ENCODE peak calls at places on chromosomes 13 and 19, in five cellular contexts. F, P, W, O and Q are unnamed samples.

GRCh38 chr13:39273953-39274352 is 235.7 kb downstream of the NHLRC3 start:
- DNase-seq in F (no peak), P (peak), W (no peak), O (peak), Q (peak)

GRCh38 chr19:30363073-30363472 is 9.1 kb upstream of the ZNF536 start:
- DNase-seq in F (no peak), P (no peak), W (no peak), O (no peak), Q (no peak)

GRCh38 chr13:61128850-61129645 is 286.6 kb downstream of the PCDH20 start:
- DNase-seq in F (no peak), P (no peak), W (no peak), O (no peak), Q (no peak)

GRCh38 chr13:47990427-47990826 is 10.6 kb downstream of the SUCLA2 start:
- DNase-seq in F (no peak), P (no peak), W (no peak), O (no peak), Q (no peak)

GRCh38 chr13:46059405-46059804 is 6.9 kb upstream of the ZC3H13 start:
- DNase-seq in F (no peak), P (no peak), W (no peak), O (no peak), Q (no peak)

GRCh38 chr19:27918818-27919217 is 1294.1 kb downstream of the UQCRFS1 start:
- DNase-seq in F (no peak), P (no peak), W (no peak), O (no peak), Q (no peak)

GRCh38 chr13:44792096-44792495 is 197.2 kb downstream of the NUFIP1 start:
- DNase-seq in F (no peak), P (no peak), W (no peak), O (peak), Q (no peak)

GRCh38 chr19:44689290-44690130 is 9.4 kb upstream of the CEACAM16 start:
- DNase-seq in F (peak), P (peak), W (peak), O (peak), Q (peak)

GRCh38 chr19:31905980-31906948 is 439.1 kb upstream of the ZNF507 start:
- DNase-seq in F (no peak), P (no peak), W (no peak), O (no peak), Q (no peak)

GRCh38 chr19:916645-917322 is 349 bp upstream of the KISS1R start:
- DNase-seq in F (no peak), P (no peak), W (no peak), O (no peak), Q (no peak)

GRCh38 chr19:45215391-45216191 is 29.6 kb downstream of the EXOC3L2 start:
- DNase-seq in F (no peak), P (no peak), W (no peak), O (peak), Q (no peak)

GRCh38 chr19:2613507-2614295 is 88.8 kb downstream of the GNG7 start:
- DNase-seq in F (peak), P (no peak), W (no peak), O (peak), Q (peak)

GRCh38 chr19:49347835-49348234 is 12.6 kb downstream of the CD37 start:
- DNase-seq in F (no peak), P (peak), W (no peak), O (peak), Q (peak)

GRCh38 chr13:24863748-24864540 is 100.0 kb downstream of the RNF17 start:
- DNase-seq in F (no peak), P (no peak), W (no peak), O (no peak), Q (no peak)

GRCh38 chr19:10193666-10194499 is 870 bp downstream of the DNMT1 start:
- DNase-seq in F (no peak), P (no peak), W (no peak), O (peak), Q (peak)

GRCh38 chr19:16654621-16655020 is 5.3 kb downstream of the SMIM7 start:
- DNase-seq in F (no peak), P (no peak), W (no peak), O (no peak), Q (peak)

GRCh38 chr13:65744761-65745160 is 1485.4 kb downstream of the PCDH9 start:
- DNase-seq in F (no peak), P (no peak), W (no peak), O (no peak), Q (peak)